ENCODE peak calls at places on chromosomes 2 and 18, in ten cellular contexts. X is A549, A is heart left ventricle, S is esophagus squamous epithelium, B is body of pancreas, V is transverse colon, Z is ovary, W is stomach, L is HCT116, F is adrenal gland. D is an unnamed sample.

GRCh38 chr2:145751634-145752033 is 1231.7 kb upstream of the ZEB2 start:
- DNase-seq in X (no peak), A (peak; percentile 11), S (no peak), B (no peak), V (no peak), Z (no peak), W (no peak), L (no peak), F (no peak), D (no peak)

GRCh38 chr2:3635171-3636008 is 22.6 kb upstream of the ALLC start:
- DNase-seq in X (no peak), A (no peak), S (no peak), B (no peak), V (no peak), Z (peak; percentile 34), W (peak; percentile 21), L (no peak), F (no peak), D (peak; percentile 64)

GRCh38 chr18:22935431-22935830 is 2.3 kb downstream of the RBBP8 start:
- DNase-seq in X (no peak), A (no peak), S (no peak), B (no peak), V (no peak), Z (no peak), W (no peak), L (no peak), F (no peak), D (no peak)

GRCh38 chr18:8608795-8609673 is at the start of gene RAB12:
- DNase-seq in X (peak; percentile 44), A (peak; percentile 91), S (peak; percentile 5), B (peak; percentile 86), V (peak; percentile 89), Z (peak; percentile 90), W (peak; percentile 87), L (peak; percentile 51), F (peak; percentile 87), D (peak; percentile 94)

GRCh38 chr18:46273861-46274260 is 169.7 kb downstream of the HAUS1 start:
- DNase-seq in X (no peak), A (no peak), S (no peak), B (no peak), V (peak; percentile 23), Z (no peak), W (no peak), L (no peak), F (no peak), D (no peak)

GRCh38 chr2:236286866-236287545 is 22.8 kb upstream of the ASB18 start:
- DNase-seq in X (no peak), A (no peak), S (no peak), B (no peak), V (no peak), Z (no peak), W (no peak), L (no peak), F (no peak), D (no peak)

GRCh38 chr2:19540739-19541503 is 182.5 kb upstream of the OSR1 start:
- DNase-seq in X (peak; percentile 34), A (no peak), S (no peak), B (peak; percentile 7), V (peak; percentile 29), Z (no peak), W (no peak), L (peak; percentile 56), F (no peak), D (no peak)

GRCh38 chr2:209472386-209472832 is 48.6 kb downstream of the MAP2 start:
- DNase-seq in X (no peak), A (no peak), S (no peak), B (no peak), V (no peak), Z (no peak), W (no peak), L (no peak), F (no peak), D (no peak)

GRCh38 chr2:234463626-234464290 is 33.1 kb downstream of the ARL4C start:
- DNase-seq in X (peak; percentile 79), A (no peak), S (no peak), B (peak; percentile 9), V (peak; percentile 29), Z (no peak), W (peak; percentile 71), L (no peak), F (no peak), D (no peak)

GRCh38 chr2:234458466-234458865 is 38.4 kb downstream of the ARL4C start:
- DNase-seq in X (no peak), A (no peak), S (no peak), B (no peak), V (no peak), Z (no peak), W (no peak), L (no peak), F (no peak), D (no peak)

GRCh38 chr2:234462218-234462992 is 34.5 kb downstream of the ARL4C start:
- DNase-seq in X (no peak), A (no peak), S (no peak), B (no peak), V (no peak), Z (no peak), W (no peak), L (no peak), F (no peak), D (no peak)

GRCh38 chr2:234457421-234457820 is 39.5 kb downstream of the ARL4C start:
- DNase-seq in X (no peak), A (no peak), S (no peak), B (no peak), V (no peak), Z (no peak), W (no peak), L (no peak), F (no peak), D (no peak)

GRCh38 chr2:234459401-234460009 is 37.4 kb downstream of the ARL4C start:
- DNase-seq in X (no peak), A (no peak), S (no peak), B (no peak), V (no peak), Z (no peak), W (peak; percentile 21), L (no peak), F (no peak), D (no peak)
- H3K4me1 ChIP-seq in X (peaks cover 25% of the 10 kb centered on the region), A (no peaks in the 10 kb centered on the region), S (peaks cover 37% of the 10 kb centered on the region), B (no peaks in the 10 kb centered on the region), V (no peaks in the 10 kb centered on the region), Z (no peaks in the 10 kb centered on the region), W (peaks cover 12% of the 10 kb centered on the region), L (peaks cover 5% of the 10 kb centered on the region), F (no peaks in the 10 kb centered on the region), D (no peaks in the 10 kb centered on the region)

DNA sequence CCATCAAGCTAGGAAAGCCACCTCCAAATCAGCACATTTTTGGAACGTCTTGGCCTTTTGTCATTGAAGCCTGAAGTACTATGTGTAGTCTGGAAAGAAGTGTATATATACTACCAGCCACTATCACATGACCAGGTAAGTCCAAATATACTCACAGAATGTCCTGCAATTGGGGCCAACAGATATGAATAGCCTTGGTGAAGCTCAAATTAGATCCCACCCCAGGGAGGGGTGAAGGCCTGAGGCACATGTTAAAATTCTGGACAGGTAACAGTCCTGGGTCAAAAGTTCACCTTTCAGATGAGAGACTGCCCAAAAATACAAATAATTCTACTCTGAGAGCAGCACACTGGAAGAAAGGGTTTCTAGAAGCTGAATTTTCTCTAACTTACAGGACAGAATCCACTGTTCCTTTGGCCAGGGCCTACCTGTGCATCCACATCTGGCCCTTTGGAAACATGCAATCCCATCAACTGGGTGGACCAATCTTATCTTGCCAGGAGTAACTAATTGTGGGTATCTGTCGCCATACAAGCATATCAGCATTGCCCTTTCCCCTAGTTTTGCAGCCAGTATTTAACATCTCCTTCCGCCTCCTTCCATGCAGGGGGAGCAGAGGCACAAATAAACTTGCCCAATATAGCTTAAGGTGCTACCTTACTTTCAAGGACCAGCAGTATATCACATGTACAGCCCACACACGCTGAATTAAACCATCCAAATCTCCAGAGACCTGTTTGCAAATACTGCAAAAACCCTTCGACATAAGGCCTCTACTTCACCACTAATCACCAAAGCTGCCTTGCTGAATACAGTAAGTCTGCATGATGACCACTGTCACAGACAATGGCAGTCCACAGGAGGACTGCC is 67.8 kb downstream of the EIF5B start:
- DNase-seq in X (no peak), A (no peak), S (no peak), B (no peak), V (no peak), Z (no peak), W (no peak), L (no peak), F (no peak), D (no peak)
- TF ChIP-seq POLR2A in X (no peak), A (no peak), S (no peak), B (no peak), V (no peak), Z (no peak), W (no peak), L (no peak), F (no peak), D (no peak)

GRCh38 chr2:217890445-217890844 is 112.3 kb downstream of the TNS1 start:
- DNase-seq in X (peak; percentile 21), A (peak; percentile 58), S (no peak), B (peak; percentile 42), V (no peak), Z (no peak), W (no peak), L (no peak), F (peak; percentile 76), D (peak; percentile 90)
- TF ChIP-seq CTCF in X (peak; percentile 27), A (peak; percentile 52), S (peak; percentile 16), B (no peak), V (no peak), Z (no peak), W (no peak), L (no peak), F (peak; percentile 43), D (no peak)

GRCh38 chr18:35131387-35132283 is 90.4 kb downstream of the MAPRE2 start:
- DNase-seq in X (no peak), A (no peak), S (no peak), B (peak; percentile 27), V (no peak), Z (no peak), W (no peak), L (no peak), F (no peak), D (no peak)

GRCh38 chr18:35132284-35132910 is 91.2 kb downstream of the MAPRE2 start:
- DNase-seq in X (no peak), A (no peak), S (no peak), B (no peak), V (no peak), Z (no peak), W (no peak), L (no peak), F (no peak), D (no peak)

GRCh38 chr18:35137632-35138031 is 96.4 kb downstream of the MAPRE2 start:
- DNase-seq in X (no peak), A (no peak), S (no peak), B (no peak), V (no peak), Z (no peak), W (no peak), L (no peak), F (no peak), D (no peak)

GRCh38 chr18:35136248-35136647 is 95.0 kb downstream of the MAPRE2 start:
- DNase-seq in X (no peak), A (no peak), S (no peak), B (no peak), V (no peak), Z (no peak), W (no peak), L (no peak), F (no peak), D (no peak)

DNA sequence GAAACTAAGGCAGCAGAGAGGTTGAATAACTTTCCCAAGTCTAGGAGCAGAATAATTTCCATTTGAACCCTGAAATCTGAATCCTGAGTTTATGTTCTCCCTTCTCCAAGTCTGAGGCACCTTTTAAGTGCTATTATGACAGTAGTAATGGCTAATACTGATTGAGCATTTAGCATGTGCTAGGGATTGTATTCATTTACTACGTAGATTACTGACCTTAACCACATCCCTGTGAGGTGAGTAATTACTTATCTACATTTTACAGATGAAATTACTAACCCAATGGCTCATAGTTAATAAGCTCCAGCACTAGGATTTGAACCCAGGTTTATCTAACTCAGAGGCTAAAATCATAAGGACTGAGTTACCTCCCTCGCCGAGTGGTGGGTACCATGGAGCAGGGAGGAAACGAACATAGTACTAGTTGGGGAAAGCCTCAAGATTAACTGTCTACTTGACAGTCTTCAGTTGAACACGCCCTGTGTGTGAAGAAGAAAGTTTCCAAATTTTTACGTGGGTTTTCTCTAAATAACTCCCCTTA is 93.0 kb downstream of the MAPRE2 start:
- DNase-seq in X (no peak), A (no peak), S (no peak), B (no peak), V (no peak), Z (no peak), W (no peak), L (no peak), F (no peak), D (no peak)
- H3K4me1 ChIP-seq in X (no peaks in the 10 kb centered on the region), A (no peaks in the 10 kb centered on the region), S (no peaks in the 10 kb centered on the region), B (peaks cover 11% of the 10 kb centered on the region), V (no peaks in the 10 kb centered on the region), Z (no peaks in the 10 kb centered on the region), W (no peaks in the 10 kb centered on the region), L (no peaks in the 10 kb centered on the region), F (peaks cover 42% of the 10 kb centered on the region), D (peaks cover 13% of the 10 kb centered on the region)